ENCODE peak calls at places on chromosomes 2 and 18, in nine cellular contexts. One of them, this sample, is unnamed.

GRCh38 chr2:174776686-174777085 is 12.4 kb upstream of the CHRNA1 start:
- DNase-seq in prostate gland: no peak
- DNase-seq in stomach: no peak
- DNase-seq in GM23338: no peak
- DNase-seq in HepG2: no peak
- DNase-seq in GM12891: no peak
- DNase-seq in Panc1: no peak
- DNase-seq in breast epithelium: no peak
- DNase-seq in K562: no peak
- DNase-seq in this sample: no peak

GRCh38 chr2:134381141-134381540 is 127.3 kb downstream of the MGAT5 start:
- DNase-seq in prostate gland: no peak
- DNase-seq in stomach: no peak
- DNase-seq in GM23338: no peak
- DNase-seq in HepG2: no peak
- DNase-seq in GM12891: no peak
- DNase-seq in Panc1: no peak
- DNase-seq in breast epithelium: no peak
- DNase-seq in K562: no peak
- DNase-seq in this sample: no peak

GRCh38 chr2:236904389-236905263 is 181.1 kb upstream of the COPS8 start:
- DNase-seq in prostate gland: no peak
- DNase-seq in stomach: no peak
- DNase-seq in GM23338: no peak
- DNase-seq in HepG2: no peak
- DNase-seq in GM12891: no peak
- DNase-seq in Panc1: no peak
- DNase-seq in breast epithelium: no peak
- DNase-seq in K562: no peak
- DNase-seq in this sample: peak

GRCh38 chr2:15602393-15602792 is 10.7 kb downstream of the DDX1 start:
- DNase-seq in prostate gland: no peak
- DNase-seq in stomach: no peak
- DNase-seq in GM23338: no peak
- DNase-seq in HepG2: no peak
- DNase-seq in GM12891: no peak
- DNase-seq in Panc1: no peak
- DNase-seq in breast epithelium: no peak
- DNase-seq in K562: no peak
- DNase-seq in this sample: no peak

GRCh38 chr18:77119101-77119850 is 13.3 kb downstream of the MBP start:
- DNase-seq in prostate gland: no peak
- DNase-seq in stomach: no peak
- DNase-seq in GM23338: no peak
- DNase-seq in HepG2: no peak
- DNase-seq in GM12891: no peak
- DNase-seq in Panc1: no peak
- DNase-seq in breast epithelium: no peak
- DNase-seq in K562: no peak
- DNase-seq in this sample: no peak

GRCh38 chr2:132670104-132670960 is at the start of gene LYPD1:
- DNase-seq in prostate gland: no peak
- DNase-seq in stomach: no peak
- DNase-seq in GM23338: peak
- DNase-seq in HepG2: no peak
- DNase-seq in GM12891: no peak
- DNase-seq in Panc1: no peak
- DNase-seq in breast epithelium: no peak
- DNase-seq in K562: no peak
- DNase-seq in this sample: no peak

GRCh38 chr2:69946351-69947077 is 14.9 kb downstream of the ASPRV1 start:
- DNase-seq in prostate gland: no peak
- DNase-seq in stomach: peak
- DNase-seq in GM23338: no peak
- DNase-seq in HepG2: peak
- DNase-seq in GM12891: peak
- DNase-seq in Panc1: peak
- DNase-seq in breast epithelium: no peak
- DNase-seq in K562: no peak
- DNase-seq in this sample: no peak

GRCh38 chr2:223762853-223763252 is 74.5 kb downstream of the AP1S3 start:
- DNase-seq in prostate gland: no peak
- DNase-seq in stomach: no peak
- DNase-seq in GM23338: no peak
- DNase-seq in HepG2: peak
- DNase-seq in GM12891: no peak
- DNase-seq in Panc1: no peak
- DNase-seq in breast epithelium: no peak
- DNase-seq in K562: no peak
- DNase-seq in this sample: no peak

GRCh38 chr18:51157215-51157614 is 40.3 kb downstream of the MEX3C start:
- DNase-seq in prostate gland: no peak
- DNase-seq in stomach: no peak
- DNase-seq in GM23338: no peak
- DNase-seq in HepG2: no peak
- DNase-seq in GM12891: no peak
- DNase-seq in Panc1: no peak
- DNase-seq in breast epithelium: no peak
- DNase-seq in K562: no peak
- DNase-seq in this sample: no peak

GRCh38 chr2:112881217-112882000 is 29.6 kb upstream of the IL37 start:
- DNase-seq in prostate gland: no peak
- DNase-seq in stomach: no peak
- DNase-seq in GM23338: no peak
- DNase-seq in HepG2: peak
- DNase-seq in GM12891: peak
- DNase-seq in Panc1: no peak
- DNase-seq in breast epithelium: no peak
- DNase-seq in K562: peak
- DNase-seq in this sample: no peak

GRCh38 chr2:215143458-215143857 is 5.0 kb upstream of the ABCA12 start:
- DNase-seq in prostate gland: no peak
- DNase-seq in stomach: no peak
- DNase-seq in GM23338: no peak
- DNase-seq in HepG2: no peak
- DNase-seq in GM12891: no peak
- DNase-seq in Panc1: no peak
- DNase-seq in breast epithelium: no peak
- DNase-seq in K562: no peak
- DNase-seq in this sample: no peak

GRCh38 chr2:151928380-151928779 is 100.2 kb upstream of the ARL5A start:
- DNase-seq in prostate gland: no peak
- DNase-seq in stomach: no peak
- DNase-seq in GM23338: no peak
- DNase-seq in HepG2: peak
- DNase-seq in GM12891: no peak
- DNase-seq in Panc1: no peak
- DNase-seq in breast epithelium: no peak
- DNase-seq in K562: no peak
- DNase-seq in this sample: no peak

GRCh38 chr2:151918308-151918707 is 90.1 kb upstream of the ARL5A start:
- DNase-seq in prostate gland: no peak
- DNase-seq in stomach: no peak
- DNase-seq in GM23338: no peak
- DNase-seq in HepG2: no peak
- DNase-seq in GM12891: no peak
- DNase-seq in Panc1: no peak
- DNase-seq in breast epithelium: no peak
- DNase-seq in K562: no peak
- DNase-seq in this sample: no peak

GRCh38 chr2:151927501-151928221 is 99.4 kb upstream of the ARL5A start:
- DNase-seq in prostate gland: no peak
- DNase-seq in stomach: no peak
- DNase-seq in GM23338: peak
- DNase-seq in HepG2: no peak
- DNase-seq in GM12891: no peak
- DNase-seq in Panc1: no peak
- DNase-seq in breast epithelium: no peak
- DNase-seq in K562: no peak
- DNase-seq in this sample: no peak

DNA sequence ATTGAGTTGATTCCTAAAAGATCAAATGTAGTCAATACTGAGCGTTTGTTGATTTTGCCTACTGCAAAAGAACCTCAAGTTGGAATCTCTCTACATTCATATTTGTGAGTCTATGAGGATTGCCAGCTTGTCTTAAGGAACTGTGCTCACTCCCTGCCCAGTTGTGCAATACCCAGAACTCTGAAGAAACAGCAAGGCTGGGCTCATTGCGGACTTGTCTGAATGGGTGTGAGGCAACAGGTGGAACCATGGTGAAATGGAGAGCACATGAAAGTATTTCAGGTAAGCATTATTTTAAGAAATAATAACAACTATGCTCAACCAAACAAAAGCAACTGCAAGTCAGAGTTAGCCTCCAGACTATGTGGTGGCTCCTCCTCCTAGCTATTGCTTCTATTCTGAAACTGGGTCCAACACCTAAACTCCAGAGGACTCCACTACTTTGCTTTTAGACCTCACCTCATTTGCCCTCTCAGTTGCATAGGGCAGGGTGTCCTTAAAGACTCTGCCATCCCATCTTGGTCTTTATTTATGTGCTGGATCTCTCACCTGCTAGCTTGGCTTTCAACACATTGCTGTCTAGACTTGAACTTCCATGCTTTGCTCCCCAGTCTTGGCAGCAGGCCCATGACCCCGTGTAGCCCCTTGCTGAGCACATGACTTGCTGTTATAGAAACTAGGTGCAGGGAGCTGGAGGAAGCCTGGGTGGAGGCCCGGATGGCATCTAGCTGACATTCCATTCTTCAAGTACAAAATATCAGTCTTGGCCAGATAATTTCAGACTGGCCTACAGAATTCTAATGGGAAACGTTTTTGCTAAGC is 94.8 kb upstream of the ARL5A start:
- DNase-seq in prostate gland: peak
- DNase-seq in stomach: peak
- DNase-seq in GM23338: no peak
- DNase-seq in HepG2: peak
- DNase-seq in GM12891: no peak
- DNase-seq in Panc1: no peak
- DNase-seq in breast epithelium: no peak
- DNase-seq in K562: no peak
- DNase-seq in this sample: no peak
- TF ChIP-seq POLR2AphosphoS5 in prostate gland: peak
- TF ChIP-seq POLR2AphosphoS5 in stomach: no peak
- TF ChIP-seq POLR2AphosphoS5 in GM23338: no peak
- TF ChIP-seq POLR2AphosphoS5 in HepG2: no peak
- TF ChIP-seq POLR2AphosphoS5 in GM12891: no peak
- TF ChIP-seq POLR2AphosphoS5 in Panc1: no peak
- TF ChIP-seq POLR2AphosphoS5 in breast epithelium: no peak
- TF ChIP-seq POLR2AphosphoS5 in K562: no peak
- TF ChIP-seq POLR2AphosphoS5 in this sample: peak

GRCh38 chr18:31241900-31242409 is 76.0 kb upstream of the DSG1 start:
- DNase-seq in prostate gland: peak
- DNase-seq in stomach: no peak
- DNase-seq in GM23338: peak
- DNase-seq in HepG2: peak
- DNase-seq in GM12891: no peak
- DNase-seq in Panc1: no peak
- DNase-seq in breast epithelium: no peak
- DNase-seq in K562: peak
- DNase-seq in this sample: no peak
- TF ChIP-seq POLR2AphosphoS5 in prostate gland: peak
- TF ChIP-seq POLR2AphosphoS5 in stomach: no peak
- TF ChIP-seq POLR2AphosphoS5 in GM23338: no peak
- TF ChIP-seq POLR2AphosphoS5 in HepG2: no peak
- TF ChIP-seq POLR2AphosphoS5 in GM12891: no peak
- TF ChIP-seq POLR2AphosphoS5 in Panc1: no peak
- TF ChIP-seq POLR2AphosphoS5 in breast epithelium: no peak
- TF ChIP-seq POLR2AphosphoS5 in K562: no peak
- TF ChIP-seq POLR2AphosphoS5 in this sample: no peak

DNA sequence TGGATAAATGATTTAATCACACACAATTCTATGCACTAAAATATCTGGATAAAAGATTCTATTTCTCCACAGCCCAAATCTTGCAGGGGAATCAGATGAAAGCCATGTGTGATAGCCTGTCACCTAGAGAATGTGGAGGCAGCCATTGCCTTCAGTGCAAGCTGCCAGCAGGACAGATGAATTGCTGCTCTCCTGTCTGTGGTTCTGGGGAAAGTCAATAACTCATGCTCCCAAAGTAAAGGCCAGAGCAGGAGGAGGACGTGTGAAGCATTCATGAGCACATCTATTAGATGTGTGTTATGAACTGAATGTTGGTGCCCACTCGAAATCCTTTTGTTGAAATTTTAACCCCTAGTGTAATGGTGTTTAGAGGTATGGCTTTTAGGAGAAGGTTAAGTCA is 195.1 kb downstream of the RDH14 start:
- DNase-seq in prostate gland: no peak
- DNase-seq in stomach: no peak
- DNase-seq in GM23338: no peak
- DNase-seq in HepG2: no peak
- DNase-seq in GM12891: no peak
- DNase-seq in Panc1: no peak
- DNase-seq in breast epithelium: no peak
- DNase-seq in K562: no peak
- DNase-seq in this sample: no peak
- TF ChIP-seq POLR2AphosphoS5 in prostate gland: no peak
- TF ChIP-seq POLR2AphosphoS5 in stomach: no peak
- TF ChIP-seq POLR2AphosphoS5 in GM23338: no peak
- TF ChIP-seq POLR2AphosphoS5 in HepG2: no peak
- TF ChIP-seq POLR2AphosphoS5 in GM12891: no peak
- TF ChIP-seq POLR2AphosphoS5 in Panc1: no peak
- TF ChIP-seq POLR2AphosphoS5 in breast epithelium: no peak
- TF ChIP-seq POLR2AphosphoS5 in K562: no peak
- TF ChIP-seq POLR2AphosphoS5 in this sample: no peak

GRCh38 chr2:235217814-235218213 is 266.0 kb downstream of the SH3BP4 start:
- DNase-seq in prostate gland: no peak
- DNase-seq in stomach: no peak
- DNase-seq in GM23338: no peak
- DNase-seq in HepG2: no peak
- DNase-seq in GM12891: no peak
- DNase-seq in Panc1: no peak
- DNase-seq in breast epithelium: no peak
- DNase-seq in K562: no peak
- DNase-seq in this sample: peak

GRCh38 chr2:235220331-235220730 is 268.5 kb downstream of the SH3BP4 start:
- DNase-seq in prostate gland: no peak
- DNase-seq in stomach: no peak
- DNase-seq in GM23338: no peak
- DNase-seq in HepG2: no peak
- DNase-seq in GM12891: no peak
- DNase-seq in Panc1: no peak
- DNase-seq in breast epithelium: no peak
- DNase-seq in K562: no peak
- DNase-seq in this sample: no peak

GRCh38 chr2:235216901-235217300 is 265.1 kb downstream of the SH3BP4 start:
- DNase-seq in prostate gland: no peak
- DNase-seq in stomach: no peak
- DNase-seq in GM23338: no peak
- DNase-seq in HepG2: no peak
- DNase-seq in GM12891: no peak
- DNase-seq in Panc1: no peak
- DNase-seq in breast epithelium: no peak
- DNase-seq in K562: no peak
- DNase-seq in this sample: peak

GRCh38 chr2:235218486-235218907 is 266.7 kb downstream of the SH3BP4 start:
- DNase-seq in prostate gland: no peak
- DNase-seq in stomach: no peak
- DNase-seq in GM23338: no peak
- DNase-seq in HepG2: no peak
- DNase-seq in GM12891: no peak
- DNase-seq in Panc1: no peak
- DNase-seq in breast epithelium: no peak
- DNase-seq in K562: no peak
- DNase-seq in this sample: peak

GRCh38 chr2:235219048-235219447 is 267.2 kb downstream of the SH3BP4 start:
- DNase-seq in prostate gland: no peak
- DNase-seq in stomach: no peak
- DNase-seq in GM23338: no peak
- DNase-seq in HepG2: no peak
- DNase-seq in GM12891: no peak
- DNase-seq in Panc1: no peak
- DNase-seq in breast epithelium: no peak
- DNase-seq in K562: no peak
- DNase-seq in this sample: peak
- TF ChIP-seq POLR2AphosphoS5 in prostate gland: no peak
- TF ChIP-seq POLR2AphosphoS5 in stomach: no peak
- TF ChIP-seq POLR2AphosphoS5 in GM23338: no peak
- TF ChIP-seq POLR2AphosphoS5 in HepG2: no peak
- TF ChIP-seq POLR2AphosphoS5 in GM12891: no peak
- TF ChIP-seq POLR2AphosphoS5 in Panc1: no peak
- TF ChIP-seq POLR2AphosphoS5 in breast epithelium: no peak
- TF ChIP-seq POLR2AphosphoS5 in K562: no peak
- TF ChIP-seq POLR2AphosphoS5 in this sample: no peak

This sample was measured in esophagus muscularis mucosa.